ENCODE peak calls at places on chromosome 21, in nine cellular contexts. F is neural progenitor cell, C is hepatocyte, E is ovary, W is GM23338, B is H9, N is MM.1S, L is body of pancreas, A is tibial artery. D is an unnamed sample.

GRCh38 chr21:38797470-38797869 is 8.3 kb upstream of the ETS2 start:
- DNase-seq in F (no peak), C (peak; percentile 87), E (no peak), W (no peak), B (no peak), N (no peak), L (no peak), A (no peak), D (no peak)

GRCh38 chr21:38301321-38302214 is 44.8 kb downstream of the KCNJ15 start:
- DNase-seq in F (no peak), C (no peak), E (no peak), W (no peak), B (no peak), N (no peak), L (no peak), A (no peak), D (no peak)

GRCh38 chr21:40386301-40386911 is 460.6 kb downstream of the DSCAM start:
- DNase-seq in F (peak; percentile 82), C (peak; percentile 86), E (no peak), W (peak; percentile 69), B (peak; percentile 74), N (peak; percentile 86), L (peak; percentile 65), A (no peak), D (peak; percentile 32)

GRCh38 chr21:16186742-16187141 is 457.0 kb downstream of the USP25 start:
- DNase-seq in F (no peak), C (no peak), E (no peak), W (no peak), B (no peak), N (no peak), L (no peak), A (no peak), D (no peak)

GRCh38 chr21:39867198-39867650 is at the start of gene PCP4:
- DNase-seq in F (peak; percentile 93), C (peak; percentile 83), E (no peak), W (peak; percentile 96), B (peak; percentile 93), N (peak; percentile 97), L (peak; percentile 58), A (peak; percentile 69), D (no peak)

GRCh38 chr21:27268290-27268689 is 301.4 kb upstream of the ADAMTS5 start:
- DNase-seq in F (no peak), C (no peak), E (no peak), W (no peak), B (no peak), N (no peak), L (no peak), A (no peak), D (no peak)

GRCh38 chr21:41254090-41254700 is 62.4 kb upstream of the FAM3B start:
- DNase-seq in F (no peak), C (no peak), E (no peak), W (no peak), B (no peak), N (no peak), L (no peak), A (no peak), D (no peak)

GRCh38 chr21:42222821-42223390 is 4.0 kb downstream of the ABCG1 start:
- DNase-seq in F (no peak), C (no peak), E (no peak), W (no peak), B (no peak), N (no peak), L (peak; percentile 4), A (no peak), D (no peak)

GRCh38 chr21:37028579-37028978 is 22.1 kb downstream of the RIPPLY3 start:
- DNase-seq in F (no peak), C (no peak), E (no peak), W (no peak), B (no peak), N (no peak), L (no peak), A (no peak), D (no peak)
- TF ChIP-seq CTCF in F (no peak), C (no peak), E (no peak), W (no peak), B (no peak), N (no peak), L (no peak), A (no peak), D (no peak)

DNA sequence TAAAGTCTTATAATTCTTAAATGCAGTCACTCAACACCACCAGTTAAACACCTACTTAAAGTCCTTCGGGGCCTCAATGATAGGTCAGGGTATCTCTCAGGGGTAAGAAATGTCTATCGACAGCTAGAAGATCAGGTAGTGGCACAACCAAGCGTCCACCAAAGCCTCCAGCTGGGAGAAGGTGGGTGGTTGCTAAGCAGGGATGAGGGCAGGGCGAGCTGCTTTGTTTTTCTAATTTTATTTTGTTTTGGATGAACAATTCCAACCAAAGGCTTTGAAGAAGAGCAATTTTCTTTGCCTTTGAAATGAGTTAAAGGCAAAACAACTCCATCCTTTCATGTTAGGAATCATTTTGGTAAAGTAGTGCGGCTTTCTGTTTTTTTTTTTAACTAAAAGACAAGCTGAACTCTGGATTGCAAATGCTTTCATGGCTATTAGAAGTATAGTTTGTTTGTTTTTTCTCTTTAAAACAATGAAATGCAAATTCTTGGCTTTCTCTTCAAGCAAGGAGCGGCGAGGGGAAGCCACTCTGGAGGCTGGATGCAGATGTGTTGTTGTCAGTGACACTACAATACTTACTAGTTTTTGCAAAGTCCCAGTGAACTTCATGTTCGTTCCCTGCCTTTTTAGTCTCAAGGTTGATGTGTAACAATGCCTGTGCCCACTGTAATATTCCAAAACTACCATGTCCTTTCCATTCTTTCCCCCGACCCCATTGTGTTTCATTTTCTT is 106.0 kb downstream of the MRPS6 start:
- DNase-seq in F (no peak), C (no peak), E (no peak), W (peak; percentile 66), B (no peak), N (no peak), L (no peak), A (no peak), D (no peak)
- H3K4me1 ChIP-seq in F (peaks cover 44% of the 10 kb centered on the region), C (no peaks in the 10 kb centered on the region), E (no peaks in the 10 kb centered on the region), W (peaks cover 31% of the 10 kb centered on the region), B (peaks cover 11% of the 10 kb centered on the region), N (no peaks in the 10 kb centered on the region), L (no peaks in the 10 kb centered on the region), A (no peaks in the 10 kb centered on the region), D (peaks cover 6% of the 10 kb centered on the region)

GRCh38 chr21:43719748-43720538 is 1.0 kb downstream of the PDXK start:
- DNase-seq in F (peak; percentile 36), C (no peak), E (no peak), W (no peak), B (peak; percentile 34), N (peak; percentile 68), L (no peak), A (no peak), D (no peak)

GRCh38 chr21:43717967-43718871 is 710 bp upstream of the PDXK start:
- DNase-seq in F (no peak), C (no peak), E (no peak), W (peak; percentile 50), B (peak; percentile 41), N (peak; percentile 24), L (no peak), A (no peak), D (no peak)

GRCh38 chr21:43717166-43717853 is 1.6 kb upstream of the PDXK start:
- DNase-seq in F (no peak), C (no peak), E (no peak), W (no peak), B (no peak), N (peak; percentile 79), L (no peak), A (no peak), D (no peak)

GRCh38 chr21:43720539-43721224 is 1.8 kb downstream of the PDXK start:
- DNase-seq in F (no peak), C (peak; percentile 2), E (no peak), W (no peak), B (peak; percentile 24), N (no peak), L (no peak), A (no peak), D (no peak)

DNA sequence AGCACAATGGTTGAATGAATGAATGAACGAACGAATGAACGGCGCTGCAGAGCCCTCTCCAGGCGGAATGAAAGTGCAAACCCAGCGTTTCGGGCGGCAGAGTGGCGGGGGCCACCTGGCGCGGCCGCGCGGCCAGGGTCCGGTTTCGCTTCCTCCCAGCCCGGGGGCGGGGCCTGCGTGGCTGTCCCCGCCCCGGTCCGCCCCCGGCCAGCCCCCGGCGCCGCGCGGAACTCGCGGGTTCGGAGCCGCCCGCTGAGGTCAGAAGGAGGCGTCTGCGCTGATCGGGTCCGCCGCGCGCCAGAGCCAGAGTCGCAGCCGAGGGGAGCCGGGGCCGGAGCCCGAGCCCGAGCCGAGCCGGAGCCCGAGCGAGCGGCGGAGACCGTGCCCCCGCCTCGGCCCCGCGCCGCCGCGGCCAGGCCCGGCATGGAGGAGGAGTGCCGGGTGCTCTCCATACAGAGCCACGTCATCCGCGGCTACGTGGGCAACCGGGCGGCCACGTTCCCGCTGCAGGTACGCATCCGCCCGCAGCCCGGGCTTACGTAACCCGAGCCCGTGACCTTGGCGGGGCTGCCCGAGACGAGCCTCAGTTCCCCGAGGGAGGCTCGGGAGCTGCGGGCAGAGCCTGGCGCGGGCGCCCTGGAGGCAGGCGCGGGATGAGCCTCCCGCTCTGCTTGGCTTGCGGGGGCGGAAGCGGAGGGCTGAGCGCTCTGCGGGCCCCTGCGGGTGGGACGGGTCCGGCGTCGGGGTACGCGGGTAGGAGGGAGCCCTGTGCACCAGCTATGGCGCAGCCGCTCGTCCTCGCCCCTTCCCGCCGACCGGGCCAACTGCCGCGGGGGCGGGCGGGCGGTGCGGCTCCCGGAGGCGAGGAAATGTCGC is at the start of gene PDXK:
- DNase-seq in F (peak; percentile 94), C (peak; percentile 97), E (peak; percentile 81), W (peak; percentile 88), B (peak; percentile 89), N (peak; percentile 97), L (peak; percentile 88), A (peak; percentile 93), D (peak; percentile 88)
- TF ChIP-seq CTCF in F (peak; percentile 24), C (peak; percentile 12), E (no peak), W (no peak), B (peak; percentile 31), N (peak; percentile 23), L (no peak), A (peak; percentile 15), D (no peak)

GRCh38 chr21:14684071-14684470 is 138.0 kb upstream of the SAMSN1 start:
- DNase-seq in F (no peak), C (no peak), E (no peak), W (no peak), B (no peak), N (no peak), L (no peak), A (no peak), D (no peak)

GRCh38 chr21:14688412-14688811 is 142.3 kb upstream of the SAMSN1 start:
- DNase-seq in F (no peak), C (no peak), E (no peak), W (no peak), B (no peak), N (no peak), L (no peak), A (no peak), D (no peak)

GRCh38 chr21:14685568-14685967 is 139.5 kb upstream of the SAMSN1 start:
- DNase-seq in F (no peak), C (no peak), E (no peak), W (no peak), B (no peak), N (peak; percentile 36), L (no peak), A (no peak), D (no peak)

GRCh38 chr21:14686466-14687276 is 140.6 kb upstream of the SAMSN1 start:
- DNase-seq in F (no peak), C (no peak), E (no peak), W (no peak), B (no peak), N (peak; percentile 78), L (no peak), A (no peak), D (no peak)

DNA sequence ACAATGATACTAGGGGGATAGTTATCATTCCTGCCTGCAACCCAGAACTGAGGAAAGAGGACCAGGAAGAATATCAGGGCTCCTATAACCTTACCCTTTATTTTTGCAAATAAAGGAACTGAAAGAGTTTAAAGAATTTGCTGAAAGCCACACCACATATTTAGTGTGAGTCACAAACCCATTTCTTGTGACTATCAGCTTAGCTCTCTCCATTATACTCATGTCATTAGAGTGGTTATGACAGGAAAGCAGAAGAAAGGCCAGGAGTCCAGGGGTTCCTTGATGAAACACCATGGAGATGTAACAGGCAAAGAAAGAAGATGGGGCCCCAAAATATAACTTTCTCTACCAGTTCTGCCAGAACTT is 141.1 kb upstream of the SAMSN1 start:
- DNase-seq in F (no peak), C (no peak), E (no peak), W (no peak), B (no peak), N (peak; percentile 50), L (no peak), A (no peak), D (no peak)
- H3K4me1 ChIP-seq in F (no peaks in the 10 kb centered on the region), C (no peaks in the 10 kb centered on the region), E (no peaks in the 10 kb centered on the region), W (peaks cover 7% of the 10 kb centered on the region), B (no peaks in the 10 kb centered on the region), N (peaks cover 55% of the 10 kb centered on the region), L (no peaks in the 10 kb centered on the region), A (no peaks in the 10 kb centered on the region), D (no peaks in the 10 kb centered on the region)